ENCODE peak calls at places on chromosome 6, in four cellular contexts. E is HepG2, J is K562, P is H1. K is an unnamed sample. For H3K4me1, the result is how much of the 10 kb centered on the place peaks cover.

GRCh38 chr6:148867851-148868250 is 121.0 kb downstream of the UST start:
- DNase-seq in E (no peak), J (no peak), P (no peak), K (no peak)

GRCh38 chr6:47238456-47238995 is 71.2 kb downstream of the TNFRSF21 start:
- DNase-seq in E (no peak), J (no peak), P (no peak), K (no peak)

GRCh38 chr6:13697857-13698256 is 13.8 kb downstream of the RANBP9 start:
- DNase-seq in E (no peak), J (no peak), P (no peak), K (no peak)

GRCh38 chr6:159692303-159693127 is 526 bp downstream of the SOD2 start:
- DNase-seq in E (peak), J (peak), P (no peak), K (peak)

GRCh38 chr6:31952140-31952805 is 6.4 kb downstream of the CFB start:
- DNase-seq in E (peak), J (peak), P (no peak), K (peak)

GRCh38 chr6:14200047-14200446 is 82.5 kb downstream of the CD83 start:
- DNase-seq in E (no peak), J (no peak), P (no peak), K (no peak)

GRCh38 chr6:47780510-47781356 is 1.1 kb upstream of the OPN5 start:
- DNase-seq in E (peak), J (peak), P (peak), K (peak)

GRCh38 chr6:12813321-12813720 is 96.8 kb downstream of the PHACTR1 start:
- DNase-seq in E (no peak), J (no peak), P (no peak), K (no peak)

GRCh38 chr6:579339-579738 is 77.6 kb downstream of the HUS1B start:
- DNase-seq in E (peak), J (peak), P (no peak), K (peak)

GRCh38 chr6:163645560-163645959 is 231.0 kb downstream of the QKI start:
- DNase-seq in E (no peak), J (peak), P (no peak), K (no peak)

DNA sequence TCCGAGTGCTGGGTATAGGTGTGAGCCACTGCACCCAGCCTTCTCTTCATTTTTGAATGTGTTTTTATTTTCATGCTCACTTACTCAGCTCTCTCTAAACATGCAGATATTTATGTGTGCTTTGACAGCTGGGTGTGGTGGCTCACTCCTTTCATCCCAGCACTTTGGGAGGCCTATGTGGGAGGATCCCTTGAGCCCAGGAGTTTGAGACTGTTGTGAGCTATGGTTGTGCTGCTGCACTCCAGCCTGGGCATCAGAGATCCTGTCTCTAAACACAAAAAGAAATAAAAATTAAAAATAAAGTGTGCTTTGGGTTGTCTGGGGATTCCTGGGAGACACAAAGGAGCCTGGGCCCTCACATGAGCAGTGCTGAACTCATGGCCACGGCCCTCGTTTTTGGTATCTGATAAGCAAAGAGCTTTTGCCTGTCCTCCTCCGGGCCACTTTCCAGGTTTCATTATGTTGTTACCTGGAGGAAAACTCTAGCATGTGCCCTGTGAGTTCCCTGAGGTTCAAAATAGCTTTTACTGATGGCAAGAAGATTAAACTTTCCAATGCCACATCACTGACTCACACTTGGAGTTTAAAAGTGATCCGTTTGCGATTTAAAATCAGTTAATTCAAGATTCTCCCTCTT is 78.5 kb downstream of the CD164 start:
- DNase-seq in E (no peak), J (peak), P (no peak), K (no peak)
- H3K4me3 ChIP-seq in E (no peak), J (no peak), P (no peak), K (no peak)

GRCh38 chr6:89563866-89564265 is 74.7 kb downstream of the LYRM2 start:
- DNase-seq in E (no peak), J (no peak), P (no peak), K (no peak)

GRCh38 chr6:89564752-89565427 is 73.7 kb downstream of the LYRM2 start:
- DNase-seq in E (peak), J (no peak), P (no peak), K (no peak)

GRCh38 chr6:89567635-89568390 is 70.7 kb downstream of the LYRM2 start:
- DNase-seq in E (peak), J (no peak), P (no peak), K (no peak)

GRCh38 chr6:89566930-89567634 is 71.5 kb downstream of the LYRM2 start:
- DNase-seq in E (peak), J (no peak), P (no peak), K (no peak)

GRCh38 chr6:89566011-89566775 is 72.4 kb downstream of the LYRM2 start:
- DNase-seq in E (no peak), J (no peak), P (no peak), K (no peak)
- H3K4me1 ChIP-seq in E (under half), J (under half), P (under half), K (under half)

GRCh38 chr6:110950443-110950842 is 8.1 kb upstream of the GTF3C6 start:
- DNase-seq in E (no peak), J (no peak), P (no peak), K (no peak)

GRCh38 chr6:110949679-110950285 is 8.7 kb upstream of the GTF3C6 start:
- DNase-seq in E (no peak), J (no peak), P (no peak), K (no peak)

GRCh38 chr6:110939429-110939828 is 19.1 kb upstream of the GTF3C6 start:
- DNase-seq in E (no peak), J (peak), P (no peak), K (no peak)

GRCh38 chr6:110946498-110946897 is 12.0 kb upstream of the GTF3C6 start:
- DNase-seq in E (no peak), J (no peak), P (no peak), K (peak)

GRCh38 chr6:110944681-110945151 is 13.8 kb upstream of the GTF3C6 start:
- DNase-seq in E (peak), J (peak), P (no peak), K (peak)
- TF ChIP-seq PHF8 in E (no peak), J (no peak), P (no peak), K (no peak)

GRCh38 chr6:74597266-74597665 is 608.6 kb downstream of the COL12A1 start:
- DNase-seq in E (no peak), J (no peak), P (no peak), K (no peak)
- H3K4me3 ChIP-seq in E (no peak), J (no peak), P (no peak), K (no peak)

DNA sequence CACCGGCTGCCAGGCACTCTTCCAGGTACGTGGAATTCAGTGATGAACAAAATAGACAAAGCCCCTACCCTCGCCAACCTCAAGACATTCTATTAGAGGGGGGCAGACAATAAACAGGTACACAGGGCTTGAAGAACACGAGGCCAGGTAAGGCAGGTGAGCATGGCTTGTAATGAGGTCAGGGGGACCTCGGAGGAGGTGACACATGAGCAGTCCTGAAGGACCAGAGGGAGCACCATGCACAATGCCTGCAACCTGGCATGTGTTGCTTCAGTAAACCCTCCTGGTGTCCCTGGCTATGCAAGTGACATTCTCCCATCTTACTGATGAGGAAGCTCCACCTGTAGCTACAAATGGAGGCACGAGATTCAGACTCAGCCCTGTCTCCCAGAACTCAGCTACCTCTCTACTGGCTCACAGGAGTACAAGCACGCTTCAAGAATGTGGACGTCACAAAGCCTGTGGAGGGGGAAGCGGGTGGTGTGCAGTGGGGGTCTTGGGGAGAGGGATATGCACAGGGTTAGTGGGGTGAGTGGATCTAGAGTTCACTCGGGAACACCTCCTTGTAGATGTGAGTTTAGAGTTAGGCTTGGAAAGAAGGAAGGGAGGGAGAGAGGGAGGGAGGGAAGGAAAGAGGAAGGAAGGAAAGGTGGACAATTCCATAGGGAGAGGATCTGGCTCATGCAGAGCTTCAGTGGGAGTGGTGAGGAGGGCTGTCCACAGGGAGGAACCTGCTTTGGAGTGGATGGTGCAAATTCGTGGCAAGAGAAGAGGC is 7.6 kb upstream of the MAPK13 start:
- DNase-seq in E (no peak), J (no peak), P (no peak), K (no peak)
- H3K4me1 ChIP-seq in E (under half), J (half or more), P (under half), K (under half)

GRCh38 chr6:157040191-157040590 is 263.0 kb downstream of the ARID1B start:
- DNase-seq in E (no peak), J (no peak), P (no peak), K (no peak)

GRCh38 chr6:157035576-157035975 is 258.4 kb downstream of the ARID1B start:
- DNase-seq in E (no peak), J (no peak), P (no peak), K (no peak)

GRCh38 chr6:157034433-157035230 is 257.5 kb downstream of the ARID1B start:
- DNase-seq in E (peak), J (peak), P (no peak), K (peak)

GRCh38 chr6:157036245-157036681 is 259.1 kb downstream of the ARID1B start:
- DNase-seq in E (no peak), J (peak), P (no peak), K (no peak)

DNA sequence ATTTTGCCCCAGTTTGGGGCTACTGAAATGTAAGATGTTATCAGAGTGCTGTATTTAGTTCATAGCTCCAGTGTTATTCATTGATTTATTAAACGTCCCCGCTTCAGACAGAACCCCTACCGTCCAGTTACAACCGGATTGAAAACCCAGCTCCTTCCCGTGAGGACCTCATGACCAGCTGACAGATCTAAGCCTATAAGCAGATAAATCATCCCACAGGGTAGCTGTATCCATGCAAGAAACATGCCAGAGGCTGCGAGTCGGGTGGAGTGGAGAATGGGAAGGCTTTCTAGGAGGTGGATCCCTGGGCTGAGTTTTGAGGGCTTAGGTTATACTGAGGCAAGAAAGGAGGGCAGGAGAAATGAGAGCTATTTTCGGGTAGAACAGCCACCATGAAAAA is 260.0 kb downstream of the ARID1B start:
- DNase-seq in E (no peak), J (no peak), P (no peak), K (no peak)
- TF ChIP-seq PHF8 in E (no peak), J (no peak), P (no peak), K (no peak)

DNA sequence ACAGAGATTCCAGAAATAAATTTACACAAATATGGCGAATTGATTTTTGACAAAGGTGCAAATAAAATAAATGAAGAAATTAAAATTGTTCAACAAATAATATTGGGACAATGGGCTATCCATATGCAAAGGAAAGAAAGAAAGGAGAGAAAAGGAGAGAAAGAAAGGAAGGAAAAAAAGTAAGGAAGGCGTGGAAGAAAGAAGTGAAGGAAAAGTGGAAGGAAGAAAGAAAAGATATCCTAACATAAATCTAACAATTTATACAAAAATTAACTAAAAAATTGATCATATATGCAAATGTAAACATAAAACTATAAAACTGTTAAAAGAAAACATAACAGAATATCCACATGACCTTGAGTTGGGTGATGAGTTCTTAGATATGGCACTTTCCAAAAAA is 78.7 kb upstream of the ZNF184 start:
- DNase-seq in E (no peak), J (no peak), P (no peak), K (no peak)
- H3K4me3 ChIP-seq in E (no peak), J (peak), P (no peak), K (peak)